ENCODE peak calls at places on chromosomes 3 and 15, in four cellular contexts. One of them, this sample, is unnamed.

GRCh38 chr3:154862265-154862664 is 217.9 kb upstream of the MME start:
- DNase-seq in NT2/D1: no peak
- DNase-seq in Panc1: no peak
- DNase-seq in adrenal gland: no peak
- DNase-seq in this sample: no peak

GRCh38 chr15:33112541-33113105 is 81.9 kb downstream of the FMN1 start:
- DNase-seq in NT2/D1: no peak
- DNase-seq in adrenal gland: no peak
- DNase-seq in Panc1: no peak
- DNase-seq in this sample: no peak

GRCh38 chr3:121269389-121269788 is 276.4 kb downstream of the POLQ start:
- DNase-seq in adrenal gland: no peak
- DNase-seq in Panc1: no peak
- DNase-seq in NT2/D1: no peak
- DNase-seq in this sample: no peak

GRCh38 chr15:90552929-90553211 is 23.1 kb downstream of the CRTC3 start:
- DNase-seq in NT2/D1: no peak
- DNase-seq in adrenal gland: peak; percentile 61
- DNase-seq in Panc1: no peak
- DNase-seq in this sample: no peak

GRCh38 chr3:192862408-192863385 is 55.0 kb downstream of the MB21D2 start:
- DNase-seq in NT2/D1: no peak
- DNase-seq in adrenal gland: no peak
- DNase-seq in Panc1: no peak
- DNase-seq in this sample: no peak

GRCh38 chr3:112124901-112125607 is 8.0 kb downstream of the GCSAM start:
- DNase-seq in NT2/D1: no peak
- DNase-seq in Panc1: no peak
- DNase-seq in adrenal gland: no peak
- DNase-seq in this sample: no peak

GRCh38 chr15:101675796-101676582 is 23.8 kb upstream of the TM2D3 start:
- DNase-seq in NT2/D1: no peak
- DNase-seq in Panc1: no peak
- DNase-seq in adrenal gland: no peak
- DNase-seq in this sample: no peak

GRCh38 chr3:25130724-25131123 is 297.3 kb upstream of the RARB start:
- DNase-seq in Panc1: no peak
- DNase-seq in adrenal gland: no peak
- DNase-seq in NT2/D1: no peak
- DNase-seq in this sample: no peak

GRCh38 chr15:95528920-95529319 is 801.6 kb upstream of the NR2F2 start:
- DNase-seq in Panc1: no peak
- DNase-seq in NT2/D1: no peak
- DNase-seq in adrenal gland: no peak
- DNase-seq in this sample: no peak

GRCh38 chr15:48475600-48476395 is 144.6 kb downstream of the DUT start:
- DNase-seq in adrenal gland: no peak
- DNase-seq in Panc1: no peak
- DNase-seq in NT2/D1: no peak
- DNase-seq in this sample: no peak

GRCh38 chr15:62063851-62064635 is 2.7 kb upstream of the C2CD4A start:
- DNase-seq in Panc1: no peak
- DNase-seq in NT2/D1: no peak
- DNase-seq in adrenal gland: no peak
- DNase-seq in this sample: no peak

GRCh38 chr15:100879461-100880138 is at the start of gene ALDH1A3:
- DNase-seq in NT2/D1: no peak
- DNase-seq in Panc1: no peak
- DNase-seq in adrenal gland: no peak
- DNase-seq in this sample: peak; percentile 76

GRCh38 chr3:107928084-107928445 is 162.8 kb downstream of the CD47 start:
- DNase-seq in adrenal gland: peak; percentile 11
- DNase-seq in NT2/D1: no peak
- DNase-seq in Panc1: no peak
- DNase-seq in this sample: peak; percentile 3

GRCh38 chr3:37093481-37093880 is 80.9 kb downstream of the LRRFIP2 start:
- DNase-seq in NT2/D1: no peak
- DNase-seq in Panc1: no peak
- DNase-seq in adrenal gland: no peak
- DNase-seq in this sample: no peak

GRCh38 chr15:85972805-85973540 is 106.7 kb upstream of the AGBL1 start:
- DNase-seq in NT2/D1: no peak
- DNase-seq in Panc1: no peak
- DNase-seq in adrenal gland: no peak
- DNase-seq in this sample: no peak

GRCh38 chr3:194658477-194659242 is 13.3 kb downstream of the LSG1 start:
- DNase-seq in adrenal gland: no peak
- DNase-seq in Panc1: no peak
- DNase-seq in NT2/D1: no peak
- DNase-seq in this sample: no peak

GRCh38 chr3:194659778-194660177 is 12.2 kb downstream of the LSG1 start:
- DNase-seq in NT2/D1: no peak
- DNase-seq in adrenal gland: no peak
- DNase-seq in Panc1: no peak
- DNase-seq in this sample: no peak

GRCh38 chr3:194661374-194661773 is 10.6 kb downstream of the LSG1 start:
- DNase-seq in Panc1: no peak
- DNase-seq in adrenal gland: no peak
- DNase-seq in NT2/D1: no peak
- DNase-seq in this sample: no peak

GRCh38 chr3:194654443-194654842 is 17.5 kb downstream of the LSG1 start:
- DNase-seq in NT2/D1: no peak
- DNase-seq in Panc1: no peak
- DNase-seq in adrenal gland: no peak
- DNase-seq in this sample: no peak

GRCh38 chr3:194657439-194657838 is 14.6 kb downstream of the LSG1 start:
- DNase-seq in adrenal gland: no peak
- DNase-seq in NT2/D1: no peak
- DNase-seq in Panc1: no peak
- DNase-seq in this sample: no peak
- H3K36me3 ChIP-seq in adrenal gland: peaks cover 44% of the 10 kb centered on the region
- H3K36me3 ChIP-seq in NT2/D1: peaks cover 52% of the 10 kb centered on the region
- H3K36me3 ChIP-seq in Panc1: peaks cover 49% of the 10 kb centered on the region
- H3K36me3 ChIP-seq in this sample: peaks cover 52% of the 10 kb centered on the region

DNA sequence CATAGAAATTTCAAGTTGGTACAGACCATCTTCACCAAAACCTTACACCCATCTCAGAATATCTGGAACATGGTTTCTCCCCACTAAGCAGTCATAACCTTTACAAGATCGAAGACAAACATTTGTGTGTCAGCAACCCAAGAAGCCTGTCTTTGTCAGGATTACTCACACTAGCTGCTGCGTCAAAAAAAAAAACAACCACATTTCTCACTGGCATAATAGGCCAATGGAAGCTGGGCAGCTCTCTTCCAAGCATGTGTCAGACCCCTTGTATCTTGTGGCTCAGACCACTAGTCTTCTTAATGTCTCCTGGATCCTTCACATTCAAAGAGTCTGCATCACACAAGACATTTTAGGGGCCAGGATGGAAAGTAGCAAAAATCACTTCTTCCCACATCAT is 266.9 kb upstream of the IGF1R start:
- DNase-seq in NT2/D1: no peak
- DNase-seq in adrenal gland: no peak
- DNase-seq in Panc1: no peak
- DNase-seq in this sample: no peak
- H3K27me3 ChIP-seq in NT2/D1: no peaks in the 10 kb centered on the region
- H3K27me3 ChIP-seq in adrenal gland: no peaks in the 10 kb centered on the region
- H3K27me3 ChIP-seq in Panc1: peaks cover 5% of the 10 kb centered on the region
- H3K27me3 ChIP-seq in this sample: peaks cover 4% of the 10 kb centered on the region

GRCh38 chr15:25536801-25537310 is 98.0 kb upstream of the UBE3A start:
- DNase-seq in adrenal gland: no peak
- DNase-seq in NT2/D1: peak; percentile 28
- DNase-seq in Panc1: no peak
- DNase-seq in this sample: no peak
- H3K36me3 ChIP-seq in adrenal gland: no peaks in the 10 kb centered on the region
- H3K36me3 ChIP-seq in NT2/D1: no peaks in the 10 kb centered on the region
- H3K36me3 ChIP-seq in Panc1: no peaks in the 10 kb centered on the region
- H3K36me3 ChIP-seq in this sample: no peaks in the 10 kb centered on the region

GRCh38 chr3:147422934-147423599 is 13.9 kb downstream of the ZIC1 start:
- DNase-seq in NT2/D1: no peak
- DNase-seq in Panc1: no peak
- DNase-seq in adrenal gland: no peak
- DNase-seq in this sample: no peak

GRCh38 chr3:147422226-147422933 is 13.2 kb downstream of the ZIC1 start:
- DNase-seq in adrenal gland: no peak
- DNase-seq in NT2/D1: no peak
- DNase-seq in Panc1: no peak
- DNase-seq in this sample: no peak

GRCh38 chr3:147421184-147421912 is 12.2 kb downstream of the ZIC1 start:
- DNase-seq in NT2/D1: no peak
- DNase-seq in Panc1: no peak
- DNase-seq in adrenal gland: no peak
- DNase-seq in this sample: no peak

GRCh38 chr3:147424325-147424910 is 15.3 kb downstream of the ZIC1 start:
- DNase-seq in NT2/D1: no peak
- DNase-seq in Panc1: no peak
- DNase-seq in adrenal gland: no peak
- DNase-seq in this sample: no peak

DNA sequence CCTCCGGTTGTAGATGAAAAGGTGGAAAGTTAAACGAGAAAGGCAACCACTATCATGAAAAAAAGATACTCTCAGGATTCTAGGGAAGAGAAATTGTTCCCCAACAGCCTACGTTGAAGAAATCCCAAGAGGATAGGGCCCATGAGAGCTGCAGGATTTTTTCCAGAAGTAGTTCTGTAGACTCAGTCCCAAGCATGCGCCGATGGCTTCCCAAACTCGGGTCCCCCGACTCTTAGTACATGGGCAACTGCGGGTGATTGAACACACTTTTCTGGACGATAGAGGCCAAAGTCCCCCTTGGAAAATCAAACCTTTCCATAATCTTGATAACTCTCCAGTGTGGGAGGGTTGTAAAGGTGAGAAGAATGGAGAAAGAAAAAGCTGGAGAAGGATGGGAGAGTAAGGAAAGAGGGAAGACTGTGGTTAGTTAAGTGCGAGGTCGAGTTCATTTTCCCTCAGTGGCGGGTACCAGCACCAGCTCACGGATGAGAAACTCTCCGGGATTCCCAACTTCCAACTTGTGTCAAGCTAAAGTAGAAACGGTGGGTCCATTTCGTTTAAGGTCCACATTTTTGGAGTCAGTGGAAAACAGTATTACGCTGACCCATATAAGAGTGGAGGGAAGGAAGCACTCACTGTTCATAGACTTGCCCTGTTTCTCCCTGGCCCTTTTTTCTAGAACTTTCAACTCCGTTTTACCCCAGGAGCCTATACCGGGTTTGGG is 14.6 kb downstream of the ZIC1 start:
- DNase-seq in Panc1: no peak
- DNase-seq in adrenal gland: no peak
- DNase-seq in NT2/D1: no peak
- DNase-seq in this sample: no peak
- H3K27me3 ChIP-seq in Panc1: no peaks in the 10 kb centered on the region
- H3K27me3 ChIP-seq in adrenal gland: peaks cover 96% of the 10 kb centered on the region
- H3K27me3 ChIP-seq in NT2/D1: peaks cover 92% of the 10 kb centered on the region
- H3K27me3 ChIP-seq in this sample: no peaks in the 10 kb centered on the region

GRCh38 chr3:62318365-62318751 is 55.0 kb downstream of the FEZF2 start:
- DNase-seq in NT2/D1: no peak
- DNase-seq in Panc1: no peak
- DNase-seq in adrenal gland: peak; percentile 8
- DNase-seq in this sample: no peak
- H3K36me3 ChIP-seq in NT2/D1: peaks cover 25% of the 10 kb centered on the region
- H3K36me3 ChIP-seq in Panc1: peaks cover 7% of the 10 kb centered on the region
- H3K36me3 ChIP-seq in adrenal gland: no peaks in the 10 kb centered on the region
- H3K36me3 ChIP-seq in this sample: no peaks in the 10 kb centered on the region

GRCh38 chr3:170759511-170760173 is 110.4 kb downstream of the RPL22L1 start:
- DNase-seq in adrenal gland: no peak
- DNase-seq in Panc1: no peak
- DNase-seq in NT2/D1: no peak
- DNase-seq in this sample: no peak
- H3K27me3 ChIP-seq in adrenal gland: no peaks in the 10 kb centered on the region
- H3K27me3 ChIP-seq in Panc1: no peaks in the 10 kb centered on the region
- H3K27me3 ChIP-seq in NT2/D1: no peaks in the 10 kb centered on the region
- H3K27me3 ChIP-seq in this sample: no peaks in the 10 kb centered on the region

GRCh38 chr3:45979378-45979777 is 16.2 kb downstream of the FYCO1 start:
- DNase-seq in adrenal gland: no peak
- DNase-seq in Panc1: no peak
- DNase-seq in NT2/D1: no peak
- DNase-seq in this sample: no peak

GRCh38 chr3:45974686-45975085 is 20.9 kb downstream of the FYCO1 start:
- DNase-seq in NT2/D1: no peak
- DNase-seq in adrenal gland: no peak
- DNase-seq in Panc1: no peak
- DNase-seq in this sample: no peak

GRCh38 chr3:45975696-45976095 is 19.9 kb downstream of the FYCO1 start:
- DNase-seq in adrenal gland: no peak
- DNase-seq in NT2/D1: no peak
- DNase-seq in Panc1: no peak
- DNase-seq in this sample: no peak

GRCh38 chr3:45978348-45978747 is 17.3 kb downstream of the FYCO1 start:
- DNase-seq in adrenal gland: no peak
- DNase-seq in Panc1: no peak
- DNase-seq in NT2/D1: no peak
- DNase-seq in this sample: peak; percentile 6

GRCh38 chr3:45976191-45977091 is 19.2 kb downstream of the FYCO1 start:
- DNase-seq in Panc1: no peak
- DNase-seq in adrenal gland: no peak
- DNase-seq in NT2/D1: no peak
- DNase-seq in this sample: no peak
- H3K36me3 ChIP-seq in Panc1: no peaks in the 10 kb centered on the region
- H3K36me3 ChIP-seq in adrenal gland: peaks cover 49% of the 10 kb centered on the region
- H3K36me3 ChIP-seq in NT2/D1: peaks cover 52% of the 10 kb centered on the region
- H3K36me3 ChIP-seq in this sample: no peaks in the 10 kb centered on the region

GRCh38 chr15:93164409-93164808 is 75.4 kb upstream of the RGMA start:
- DNase-seq in Panc1: no peak
- DNase-seq in NT2/D1: no peak
- DNase-seq in adrenal gland: no peak
- DNase-seq in this sample: no peak
- H3K27me3 ChIP-seq in Panc1: peaks cover 10% of the 10 kb centered on the region
- H3K27me3 ChIP-seq in NT2/D1: peaks cover 23% of the 10 kb centered on the region
- H3K27me3 ChIP-seq in adrenal gland: no peaks in the 10 kb centered on the region
- H3K27me3 ChIP-seq in this sample: no peaks in the 10 kb centered on the region

DNA sequence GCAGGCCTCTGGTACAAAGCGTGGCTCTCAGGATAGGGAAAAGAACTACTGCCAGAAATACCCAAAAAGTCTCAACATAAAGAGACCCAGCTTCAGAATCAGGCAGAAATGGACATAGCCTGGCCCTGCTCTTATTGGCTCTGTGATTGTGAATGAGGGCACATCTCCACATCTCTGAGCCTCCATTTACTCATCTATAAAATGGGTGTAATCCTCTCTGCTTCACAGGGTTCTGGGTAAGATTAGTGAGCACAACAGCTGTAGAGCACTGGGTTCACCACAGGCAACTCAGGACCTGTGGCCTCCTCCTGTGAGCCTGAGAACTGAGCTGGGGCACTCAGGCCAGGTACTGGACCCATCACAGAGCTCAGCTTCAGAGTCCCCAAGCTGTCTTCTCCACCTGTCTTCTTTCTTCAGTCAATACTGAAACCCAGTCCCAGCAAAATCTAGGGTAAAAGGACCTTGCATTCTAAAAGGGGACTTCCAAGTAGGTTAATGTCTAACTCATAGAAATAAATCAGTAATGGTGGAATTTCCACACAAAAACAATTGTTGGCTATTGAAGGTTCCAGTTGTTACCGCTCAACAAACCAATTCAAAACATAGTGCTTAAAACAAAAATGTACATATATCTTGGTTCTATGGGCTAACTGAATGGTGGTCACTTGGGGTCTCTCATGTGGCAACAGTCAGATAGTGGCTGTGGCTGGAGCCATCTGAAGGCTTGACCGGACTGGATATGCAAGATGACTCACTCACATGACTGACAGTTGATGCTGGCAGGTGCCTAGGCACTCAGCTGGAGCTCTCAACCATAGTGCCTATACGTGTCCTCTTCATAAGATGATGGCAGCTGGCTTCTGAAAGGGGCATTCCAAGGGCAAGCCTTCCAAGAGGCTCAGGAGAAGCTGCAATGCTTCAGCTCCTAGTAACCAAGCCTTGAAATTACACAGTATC is 47.3 kb downstream of the TRIM42 start:
- DNase-seq in Panc1: no peak
- DNase-seq in NT2/D1: no peak
- DNase-seq in adrenal gland: no peak
- DNase-seq in this sample: no peak
- H3K36me3 ChIP-seq in Panc1: no peaks in the 10 kb centered on the region
- H3K36me3 ChIP-seq in NT2/D1: no peaks in the 10 kb centered on the region
- H3K36me3 ChIP-seq in adrenal gland: no peaks in the 10 kb centered on the region
- H3K36me3 ChIP-seq in this sample: no peaks in the 10 kb centered on the region